ENCODE peak calls at places on chromosome 1, in six cellular contexts. N, G, O, M, B and H are unnamed samples.

GRCh38 chr1:99266731-99267130 is 2.4 kb downstream of the PLPPR4 start:
- DNase-seq in N (no peak), O (no peak), G (no peak), B (no peak), M (no peak), H (no peak)

GRCh38 chr1:247337250-247337746 is 5.6 kb upstream of the ZNF496 start:
- DNase-seq in N (no peak), B (peak), G (no peak), M (no peak), O (no peak), H (no peak)

GRCh38 chr1:28508435-28508754 is 2.6 kb downstream of the RCC1 start:
- DNase-seq in N (no peak), G (peak), O (no peak), B (no peak), M (no peak), H (no peak)

GRCh38 chr1:241934181-241934815 is 23.3 kb upstream of the BECN2 start:
- DNase-seq in M (no peak), O (peak), N (no peak), B (peak), G (no peak), H (no peak)

GRCh38 chr1:207268753-207269511 is 52.5 kb upstream of the CD55 start:
- DNase-seq in M (no peak), G (no peak), N (no peak), O (no peak), B (no peak), H (no peak)

GRCh38 chr1:166811691-166812090 is 27.6 kb upstream of the POGK start:
- DNase-seq in M (no peak), B (no peak), O (no peak), N (no peak), G (no peak), H (no peak)

GRCh38 chr1:109981128-109981379 is 3.5 kb upstream of the AHCYL1 start:
- DNase-seq in M (no peak), O (no peak), N (no peak), G (no peak), B (no peak), H (no peak)

GRCh38 chr1:175861641-175862367 is 118.4 kb upstream of the TNR start:
- DNase-seq in B (no peak), M (no peak), O (no peak), N (no peak), G (no peak), H (no peak)

GRCh38 chr1:174408142-174408541 is 39.6 kb upstream of the GPR52 start:
- DNase-seq in B (no peak), G (no peak), O (no peak), N (no peak), M (no peak), H (no peak)

GRCh38 chr1:181190362-181191035 is 102.0 kb downstream of the IER5 start:
- DNase-seq in N (no peak), G (no peak), B (peak), M (no peak), O (no peak), H (no peak)

GRCh38 chr1:45446950-45447672 is 43.9 kb downstream of the TESK2 start:
- DNase-seq in O (no peak), G (no peak), M (no peak), N (no peak), B (no peak), H (no peak)

DNA sequence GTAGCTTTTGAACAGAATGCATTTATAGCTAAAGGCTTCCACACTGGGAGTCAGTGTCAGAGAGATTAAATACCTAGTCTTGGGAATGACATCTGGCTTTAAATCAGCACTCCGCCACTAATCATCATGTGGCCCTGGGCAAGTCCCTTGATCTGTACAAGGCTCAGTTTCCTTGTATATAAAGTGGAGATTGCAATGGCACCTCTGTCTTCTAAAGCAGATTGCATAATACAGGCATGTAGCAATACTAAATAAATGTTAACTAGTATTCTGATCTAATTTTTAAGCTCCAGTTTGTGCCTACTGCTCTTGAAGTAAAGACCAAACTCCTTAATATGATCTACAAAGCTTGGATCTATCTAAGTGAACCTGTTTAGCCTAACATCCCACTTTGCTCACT is 249.4 kb downstream of the PLPP3 start:
- DNase-seq in O (no peak), M (no peak), B (no peak), N (no peak), G (no peak), H (no peak)
- TF ChIP-seq CTCF in O (no peak), M (no peak), B (no peak), N (no peak), G (no peak), H (no peak)

GRCh38 chr1:43358121-43358745 is 548 bp upstream of the CDC20 start:
- DNase-seq in B (no peak), M (peak), N (peak), O (no peak), G (peak), H (peak)
- TF ChIP-seq CTCF in B (peak), M (peak), N (peak), O (peak), G (peak), H (peak)

GRCh38 chr1:33055210-33055991 is 18.7 kb upstream of the AK2 start:
- DNase-seq in O (peak), G (peak), B (peak), N (no peak), M (peak), H (peak)
- TF ChIP-seq CTCF in O (peak), G (peak), B (peak), N (peak), M (peak), H (peak)

GRCh38 chr1:61746768-61747167 is 4.5 kb downstream of the PATJ start:
- DNase-seq in N (no peak), O (no peak), G (no peak), B (no peak), M (no peak), H (no peak)

GRCh38 chr1:61743716-61744620 is 1.7 kb downstream of the PATJ start:
- DNase-seq in G (no peak), N (no peak), B (no peak), O (no peak), M (no peak), H (no peak)

GRCh38 chr1:61743432-61743705 is 1.1 kb downstream of the PATJ start:
- DNase-seq in G (no peak), N (no peak), M (no peak), B (no peak), O (no peak), H (no peak)

GRCh38 chr1:61741682-61742619 is at the start of gene PATJ:
- DNase-seq in G (peak), M (peak), N (no peak), B (peak), O (peak), H (peak)

GRCh38 chr1:61742620-61743431 is 546 bp downstream of the PATJ start:
- DNase-seq in B (peak), M (peak), N (no peak), O (no peak), G (no peak), H (peak)
- TF ChIP-seq CTCF in B (no peak), M (no peak), N (no peak), O (no peak), G (no peak), H (no peak)

DNA sequence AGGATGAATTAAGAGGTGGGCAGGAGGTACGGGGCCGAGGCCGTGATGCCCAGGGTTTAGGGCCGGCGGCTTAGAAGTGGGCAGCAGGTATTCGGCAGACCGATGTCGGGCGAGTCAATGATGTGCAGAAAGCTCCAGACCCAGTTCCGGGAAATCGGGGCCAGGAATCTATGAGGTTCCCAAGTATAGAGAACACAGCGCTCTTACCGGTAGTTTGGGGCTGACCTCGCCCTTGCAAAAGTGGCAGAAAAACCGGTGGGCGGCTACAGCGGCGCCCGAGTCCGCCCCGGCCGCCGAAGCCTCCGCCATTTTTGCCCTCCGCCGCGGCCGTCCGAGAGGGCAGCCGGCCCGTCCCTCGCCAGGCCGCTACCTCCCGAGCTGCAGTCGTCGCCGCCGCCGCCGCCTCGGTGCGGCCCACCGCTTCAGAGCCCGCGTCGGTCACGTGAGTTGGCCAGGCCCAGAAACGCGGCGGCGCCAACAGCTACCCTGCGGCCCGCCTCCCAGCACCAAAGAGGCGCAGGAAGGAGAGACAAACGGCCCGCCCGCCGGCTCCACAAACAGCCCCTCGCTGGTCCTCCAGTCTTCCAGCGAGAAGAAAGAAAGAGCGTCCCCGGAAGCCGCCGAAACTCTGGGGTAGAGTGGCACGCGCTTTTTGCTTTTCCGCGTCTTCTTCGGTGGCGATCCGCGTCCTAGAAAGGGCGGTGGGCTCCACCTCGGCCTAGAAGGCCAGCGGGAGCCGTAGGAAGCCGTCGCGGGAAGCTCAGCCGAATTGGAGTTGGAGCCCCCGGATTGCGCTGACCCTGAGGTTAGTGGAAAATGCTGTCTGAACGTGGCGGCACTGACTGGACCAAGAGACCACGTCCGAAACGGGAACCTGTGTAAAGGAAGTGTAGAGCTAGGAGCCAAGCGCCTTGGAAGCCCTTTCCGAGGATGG is at the start of the genes POLR3C and RNF115:
- DNase-seq in G (peak), B (peak), O (peak), N (peak), M (peak), H (peak)
- TF ChIP-seq CTCF in G (no peak), B (no peak), O (no peak), N (no peak), M (no peak), H (no peak)

GRCh38 chr1:15073799-15074308 is 79.7 kb upstream of the TMEM51 start:
- DNase-seq in M (no peak), B (no peak), G (no peak), N (no peak), O (no peak), H (no peak)
- TF ChIP-seq CTCF in M (no peak), B (no peak), G (no peak), N (no peak), O (no peak), H (no peak)

DNA sequence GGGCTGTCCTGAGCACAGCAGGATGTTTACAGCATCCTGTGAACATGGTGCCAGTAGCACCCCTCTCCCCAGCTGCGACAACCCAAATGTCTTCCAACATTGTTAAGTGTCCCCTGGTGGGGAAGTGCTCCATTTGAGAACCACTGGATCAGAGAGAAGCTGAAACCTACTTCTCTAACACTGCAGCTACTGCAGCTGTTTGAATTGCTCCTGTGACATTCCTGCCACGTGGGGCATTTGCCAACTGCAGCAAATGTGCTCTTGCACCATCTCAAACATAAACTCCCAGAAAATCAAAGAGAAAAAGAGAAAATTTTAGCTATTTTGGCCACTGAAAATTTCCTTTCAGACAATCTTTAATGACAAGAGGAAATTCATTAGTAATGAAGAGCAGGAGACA is 11.0 kb downstream of the SLC2A5 start:
- DNase-seq in G (no peak), B (no peak), O (no peak), M (no peak), N (no peak), H (no peak)
- TF ChIP-seq CTCF in G (no peak), B (no peak), O (no peak), M (no peak), N (no peak), H (no peak)

GRCh38 chr1:43531906-43532584 is 1.4 kb downstream of the PTPRF start:
- DNase-seq in B (no peak), O (no peak), M (no peak), N (no peak), G (no peak), H (no peak)

GRCh38 chr1:43533615-43534014 is 2.9 kb downstream of the PTPRF start:
- DNase-seq in G (no peak), M (no peak), N (no peak), B (no peak), O (no peak), H (no peak)

GRCh38 chr1:43532716-43533115 is 2.0 kb downstream of the PTPRF start:
- DNase-seq in O (no peak), N (no peak), G (no peak), M (no peak), B (no peak), H (no peak)

GRCh38 chr1:43530483-43531452 is at the start of gene PTPRF:
- DNase-seq in O (peak), G (peak), M (peak), B (peak), N (no peak), H (peak)

GRCh38 chr1:43531453-43531905 is 796 bp downstream of the PTPRF start:
- DNase-seq in B (no peak), G (no peak), N (no peak), O (no peak), M (no peak), H (no peak)
- TF ChIP-seq CTCF in B (no peak), G (no peak), N (no peak), O (no peak), M (no peak), H (no peak)